ENCODE peak calls at places on chromosomes 3 and 15, in six cellular contexts. C is B cell, K is Calu3, G is heart left ventricle, Z is AG10803, J is ovary. L is an unnamed sample.

GRCh38 chr3:185157347-185157746 is 4.5 kb upstream of the C3orf70 start:
- DNase-seq in K (no peak), Z (no peak), G (no peak), J (no peak), C (no peak), L (no peak)

GRCh38 chr15:75170711-75171341 is 30.9 kb upstream of the C15orf39 start:
- DNase-seq in J (no peak), K (peak), Z (peak), G (peak), C (no peak), L (peak)

GRCh38 chr3:185813691-185814215 is 11.1 kb downstream of the IGF2BP2 start:
- DNase-seq in K (peak), J (no peak), C (no peak), G (no peak), Z (peak), L (peak)

GRCh38 chr3:120763601-120764000 is 21.1 kb downstream of the GTF2E1 start:
- DNase-seq in G (no peak), K (no peak), J (no peak), Z (no peak), C (no peak), L (no peak)

GRCh38 chr3:115834068-115834467 is 210.8 kb downstream of the GAP43 start:
- DNase-seq in J (no peak), C (no peak), K (no peak), G (no peak), Z (peak), L (peak)

GRCh38 chr3:190024912-190025311 is 95.8 kb downstream of the P3H2 start:
- DNase-seq in C (no peak), J (no peak), Z (peak), K (no peak), G (no peak), L (peak)

GRCh38 chr15:58457466-58457965 is 25.7 kb downstream of the LIPC start:
- DNase-seq in Z (peak), K (no peak), C (no peak), G (no peak), J (no peak), L (peak)

GRCh38 chr15:73081321-73081958 is 29.2 kb downstream of the NEO1 start:
- DNase-seq in C (no peak), G (peak), K (peak), J (no peak), Z (peak), L (peak)

GRCh38 chr3:81048058-81048665 is 713.3 kb downstream of the GBE1 start:
- DNase-seq in G (no peak), Z (no peak), C (no peak), J (no peak), K (no peak), L (no peak)

GRCh38 chr15:67843092-67843501 is 3.3 kb upstream of the RNU6-1 start:
- DNase-seq in Z (no peak), C (no peak), K (no peak), G (no peak), J (no peak), L (no peak)

GRCh38 chr3:150107429-150108175 is 136.9 kb upstream of the PFN2 start:
- DNase-seq in Z (peak), G (no peak), J (no peak), K (no peak), C (no peak), L (no peak)

GRCh38 chr3:2211568-2211967 is 112.9 kb downstream of the CNTN4 start:
- DNase-seq in K (no peak), Z (no peak), J (no peak), G (no peak), C (no peak), L (no peak)

GRCh38 chr3:15063656-15064286 is 1.3 kb downstream of the MRPS25 start:
- DNase-seq in K (no peak), J (peak), Z (no peak), C (no peak), G (no peak), L (no peak)

GRCh38 chr15:60932051-60932915 is 296.8 kb downstream of the RORA start:
- DNase-seq in K (peak), C (no peak), J (no peak), Z (peak), G (no peak), L (peak)

GRCh38 chr3:61866961-61867461 is 305.6 kb downstream of the PTPRG start:
- DNase-seq in K (no peak), Z (no peak), C (no peak), G (no peak), J (no peak), L (no peak)

GRCh38 chr3:128846501-128846900 is 32.9 kb upstream of the ACAD9 start:
- DNase-seq in J (no peak), K (no peak), Z (no peak), C (no peak), G (no peak), L (no peak)

GRCh38 chr3:128847631-128848370 is 31.6 kb upstream of the ACAD9 start:
- DNase-seq in Z (no peak), C (no peak), J (no peak), G (no peak), K (no peak), L (no peak)

GRCh38 chr3:128851601-128852000 is 27.8 kb upstream of the ACAD9 start:
- DNase-seq in Z (no peak), J (no peak), C (no peak), K (no peak), G (no peak), L (no peak)

GRCh38 chr3:128850544-128850943 is 28.9 kb upstream of the ACAD9 start:
- DNase-seq in C (no peak), Z (no peak), G (no peak), J (no peak), K (no peak), L (no peak)

GRCh38 chr3:128849776-128850542 is 29.5 kb upstream of the ACAD9 start:
- DNase-seq in C (no peak), J (no peak), Z (peak), G (no peak), K (no peak), L (peak)
- TF ChIP-seq CTCF in C (no peak), J (no peak), Z (no peak), G (no peak), K (no peak), L (peak)

GRCh38 chr15:34721157-34721801 is 33.5 kb downstream of the GJD2 start:
- DNase-seq in K (no peak), C (no peak), G (no peak), Z (no peak), J (no peak), L (no peak)

GRCh38 chr15:34719883-34720148 is 35.0 kb downstream of the GJD2 start:
- DNase-seq in Z (no peak), K (no peak), J (no peak), C (no peak), G (no peak), L (no peak)

GRCh38 chr15:34724486-34724885 is 30.3 kb downstream of the GJD2 start:
- DNase-seq in K (no peak), Z (no peak), G (no peak), J (no peak), C (no peak), L (no peak)

GRCh38 chr15:34719051-34719882 is 35.5 kb downstream of the GJD2 start:
- DNase-seq in G (no peak), K (no peak), Z (no peak), C (no peak), J (no peak), L (no peak)

DNA sequence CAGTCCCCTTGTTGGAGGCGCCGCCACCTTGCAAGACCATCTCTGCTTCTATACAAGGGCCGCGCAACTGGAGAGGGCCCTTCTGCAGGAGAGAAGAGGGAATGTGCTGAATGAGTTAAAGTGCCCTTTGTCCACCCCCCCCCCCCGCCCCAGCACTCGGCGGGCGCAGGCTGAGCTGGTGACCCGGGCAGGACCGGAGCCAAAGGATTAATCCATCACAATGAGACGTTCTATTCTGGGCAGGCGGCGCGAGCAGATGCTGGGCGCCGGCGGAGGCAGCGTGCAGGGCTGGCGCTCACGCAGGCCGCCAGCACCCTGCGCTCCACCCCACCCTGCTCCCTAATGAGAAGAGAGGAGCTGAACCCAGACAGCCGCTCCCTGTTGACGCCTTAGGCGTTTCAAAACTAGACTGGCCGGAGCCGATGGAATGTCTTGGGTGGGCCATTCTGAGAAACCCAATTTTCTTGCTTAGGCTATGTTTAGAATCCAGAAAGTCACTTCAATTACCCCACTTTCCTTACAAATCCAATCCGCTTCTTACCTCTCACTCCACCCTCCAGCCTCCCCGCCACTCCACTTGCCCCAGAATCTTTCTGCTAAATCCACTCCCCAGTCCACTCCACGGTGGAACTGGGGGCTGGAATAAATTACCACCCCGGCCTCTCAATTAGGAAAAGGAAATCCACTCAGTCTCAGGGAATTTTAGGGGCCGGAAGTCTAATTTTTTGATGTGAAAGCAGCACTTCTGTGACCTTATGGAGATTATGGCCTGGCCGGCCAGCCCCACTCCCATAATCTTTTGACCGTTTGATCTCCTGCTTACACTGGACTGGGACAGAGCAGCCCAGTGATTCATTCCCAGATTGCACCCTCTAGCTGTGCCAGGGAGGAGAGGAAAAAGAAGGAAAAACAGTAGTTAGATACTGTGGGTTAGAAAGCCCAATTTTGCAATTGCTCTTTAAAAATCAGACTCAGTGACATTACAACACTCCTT is 32.7 kb downstream of the GJD2 start:
- DNase-seq in K (peak), G (peak), C (no peak), Z (peak), J (no peak), L (peak)
- TF ChIP-seq CTCF in K (no peak), G (no peak), C (no peak), Z (peak), J (no peak), L (no peak)

GRCh38 chr3:126472277-126473006 is 3.2 kb downstream of the ZXDC start:
- DNase-seq in J (peak), Z (peak), C (no peak), K (peak), G (no peak), L (peak)
- TF ChIP-seq CTCF in J (no peak), Z (peak), C (no peak), K (peak), G (no peak), L (no peak)

GRCh38 chr3:192919895-192920294 is 2.2 kb upstream of the MB21D2 start:
- DNase-seq in J (no peak), K (no peak), C (no peak), G (no peak), Z (no peak), L (no peak)

GRCh38 chr3:192917258-192917507 is 473 bp downstream of the MB21D2 start:
- DNase-seq in J (no peak), C (no peak), K (no peak), Z (no peak), G (no peak), L (no peak)

GRCh38 chr3:192916455-192917257 is 1.0 kb downstream of the MB21D2 start:
- DNase-seq in J (peak), G (peak), C (no peak), K (peak), Z (peak), L (peak)

GRCh38 chr3:192917508-192918274 is at the start of gene MB21D2:
- DNase-seq in J (peak), G (peak), C (no peak), K (peak), Z (peak), L (peak)

GRCh38 chr3:192918275-192918588 is 576 bp upstream of the MB21D2 start:
- DNase-seq in K (no peak), Z (no peak), C (no peak), G (no peak), J (no peak), L (no peak)
- TF ChIP-seq CTCF in K (no peak), Z (peak), C (no peak), G (peak), J (no peak), L (no peak)

GRCh38 chr3:179272385-179272784 is 21.5 kb upstream of the KCNMB3 start:
- DNase-seq in K (peak), C (no peak), J (no peak), G (no peak), Z (no peak), L (no peak)
- TF ChIP-seq CTCF in K (peak), C (no peak), J (no peak), G (peak), Z (peak), L (peak)

GRCh38 chr3:38573111-38573510 is 76.4 kb downstream of the SCN5A start:
- DNase-seq in J (no peak), K (no peak), Z (no peak), C (no peak), G (no peak), L (no peak)
- TF ChIP-seq CTCF in J (no peak), K (no peak), Z (no peak), C (no peak), G (no peak), L (no peak)

L was measured in HFFc6.